ENCODE peak calls at places on chromosomes 4 and X, in nine cellular contexts. D is neuronal stem cell, J is neural progenitor cell, P is SK-N-SH, N is K562, Z is PC-3, Y is mesenchymal stem cell, C is HepG2, G is GM23248. E is an unnamed sample.

GRCh38 chr4:75643651-75644050 is 13.3 kb upstream of the CDKL2 start:
- DNase-seq in C (no peak), Z (no peak), Y (no peak), N (no peak), J (no peak), D (no peak), P (no peak), G (no peak), E (no peak)

GRCh38 chr4:142379277-142380051 is 466.6 kb downstream of the INPP4B start:
- DNase-seq in C (no peak), Y (peak), G (peak), P (no peak), D (no peak), J (no peak), Z (peak), N (no peak), E (peak)

GRCh38 chrX:52217494-52218160 is 32.9 kb downstream of the MAGED4 start:
- DNase-seq in C (peak), D (no peak), J (peak), Z (no peak), P (no peak), G (no peak), Y (no peak), N (no peak), E (no peak)

GRCh38 chr4:25172964-25173917 is 13.0 kb upstream of the SEPSECS start:
- DNase-seq in Z (peak), G (peak), N (peak), D (no peak), C (no peak), P (no peak), Y (peak), J (no peak), E (peak)

GRCh38 chrX:123121241-123121640 is 62.8 kb upstream of the GRIA3 start:
- DNase-seq in C (no peak), N (no peak), P (no peak), D (no peak), Z (no peak), G (peak), J (no peak), Y (no peak), E (no peak)

GRCh38 chr4:48375651-48376291 is 34.4 kb downstream of the SLAIN2 start:
- DNase-seq in Z (peak), D (no peak), G (peak), C (peak), Y (peak), N (no peak), P (no peak), J (no peak), E (peak)

GRCh38 chr4:54658321-54659093 is 750 bp downstream of the KIT start:
- DNase-seq in D (peak), Y (peak), P (peak), J (peak), N (peak), G (peak), Z (peak), C (peak), E (peak)

GRCh38 chrX:44675364-44676024 is 132.8 kb upstream of the FUNDC1 start:
- DNase-seq in Y (peak), N (peak), G (peak), Z (peak), P (peak), C (no peak), J (no peak), D (no peak), E (peak)

GRCh38 chr4:4853921-4854648 is 5.4 kb upstream of the MSX1 start:
- DNase-seq in J (no peak), G (no peak), Y (no peak), P (no peak), Z (no peak), N (no peak), C (no peak), D (no peak), E (no peak)

GRCh38 chrX:17032351-17032750 is 85.9 kb downstream of the REPS2 start:
- DNase-seq in G (peak), C (no peak), Z (peak), D (no peak), Y (no peak), N (no peak), P (no peak), J (no peak), E (peak)

GRCh38 chr4:139282375-139283075 is 2.5 kb upstream of the MGARP start:
- DNase-seq in Y (peak), D (no peak), G (peak), Z (no peak), P (no peak), C (no peak), N (no peak), J (no peak), E (no peak)

GRCh38 chrX:15946783-15947550 is 92.4 kb upstream of the AP1S2 start:
- DNase-seq in J (no peak), N (no peak), C (no peak), D (no peak), G (peak), Z (peak), Y (peak), P (no peak), E (peak)

GRCh38 chrX:29397506-29397905 is 810.3 kb downstream of the IL1RAPL1 start:
- DNase-seq in Z (no peak), D (no peak), J (no peak), Y (peak), P (no peak), C (no peak), G (peak), N (no peak), E (peak)

GRCh38 chr4:10033191-10033881 is 12.0 kb upstream of the SLC2A9 start:
- DNase-seq in J (no peak), G (peak), N (peak), Y (peak), C (no peak), D (no peak), Z (peak), P (no peak), E (peak)

GRCh38 chr4:2651546-2651945 is 104.6 kb downstream of the TNIP2 start:
- DNase-seq in J (no peak), P (no peak), C (no peak), Z (no peak), G (no peak), Y (no peak), N (no peak), D (no peak), E (no peak)

GRCh38 chr4:73929285-73929684 is 52.5 kb downstream of the PF4 start:
- DNase-seq in Y (no peak), N (no peak), Z (no peak), G (no peak), J (no peak), P (no peak), D (no peak), C (no peak), E (no peak)

GRCh38 chr4:74109116-74109791 is 10.3 kb upstream of the CXCL2 start:
- DNase-seq in P (no peak), Y (peak), C (no peak), N (no peak), Z (peak), J (peak), G (peak), D (no peak), E (peak)

GRCh38 chrX:69285881-69286545 is 120.8 kb upstream of the PJA1 start:
- DNase-seq in J (peak), G (peak), C (no peak), N (peak), D (peak), P (peak), Z (peak), Y (peak), E (peak)

GRCh38 chr4:106369456-106370060 is 980 bp upstream of the GIMD1 start:
- DNase-seq in G (peak), Y (peak), D (peak), N (peak), J (peak), C (peak), P (peak), Z (peak), E (peak)

GRCh38 chrX:110036162-110037033 is 33.5 kb downstream of the TMEM164 start:
- DNase-seq in N (no peak), D (no peak), Y (no peak), J (no peak), C (peak), Z (no peak), G (no peak), P (no peak), E (no peak)

GRCh38 chr4:111650146-111650545 is 495.1 kb upstream of the FAM241A start:
- DNase-seq in N (no peak), G (no peak), Y (no peak), Z (no peak), C (no peak), P (no peak), D (no peak), J (no peak), E (no peak)

GRCh38 chr4:91447168-91447567 is 856.6 kb upstream of the GRID2 start:
- DNase-seq in C (no peak), J (no peak), Z (no peak), D (no peak), G (no peak), P (no peak), Y (no peak), N (no peak), E (no peak)

GRCh38 chrX:109475174-109475891 is 6.6 kb downstream of the GUCY2F start:
- DNase-seq in P (peak), D (peak), N (peak), Z (peak), J (peak), G (peak), Y (peak), C (peak), E (peak)

GRCh38 chr4:147678121-147678520 is 5.8 kb downstream of the PRMT9 start:
- DNase-seq in N (no peak), Y (no peak), G (no peak), J (no peak), Z (no peak), C (no peak), D (no peak), P (no peak), E (peak)

DNA sequence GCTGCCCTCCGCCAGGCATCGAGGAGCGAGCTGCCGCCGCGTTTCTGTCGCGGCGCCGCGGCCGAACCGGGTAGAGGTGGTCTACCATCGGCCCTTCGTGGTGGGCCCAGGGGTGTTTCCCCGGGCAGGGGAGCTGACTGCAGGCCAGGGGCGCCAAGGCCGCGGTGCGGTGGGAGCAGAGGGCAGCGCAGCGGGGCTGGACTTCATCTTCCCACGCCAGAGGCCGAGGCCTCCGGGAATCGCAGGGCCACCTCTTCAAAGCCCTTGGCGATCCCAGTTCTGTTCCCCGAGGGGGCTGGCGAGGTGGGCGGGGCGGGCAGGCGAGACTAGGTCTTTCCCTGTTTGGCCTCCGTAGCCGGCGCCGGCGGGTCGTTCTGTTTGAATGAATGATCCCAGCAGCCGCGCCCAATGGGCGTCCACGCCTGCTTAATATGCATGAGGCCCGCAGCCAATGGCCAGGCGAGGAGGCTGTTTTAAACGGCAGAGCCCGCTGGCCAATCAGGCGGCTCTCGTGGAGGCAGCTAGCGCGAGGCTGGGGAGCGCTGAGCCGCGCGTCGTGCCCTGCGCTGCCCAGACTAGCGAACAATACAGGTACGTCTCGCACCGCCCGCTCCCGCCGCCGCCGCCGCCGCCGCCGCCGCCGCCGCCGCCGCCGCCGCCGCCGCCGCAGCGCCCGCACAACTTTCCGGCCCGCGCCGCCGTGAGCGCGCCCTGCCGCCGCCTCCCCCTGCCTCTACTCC is at the start of gene HMGB3:
- DNase-seq in P (peak), C (peak), G (peak), J (peak), N (peak), Z (peak), Y (peak), D (peak), E (peak)
- H3K9ac ChIP-seq in P (peak), C (peak), G (peak), J (peak), N (peak), Z (peak), Y (peak), D (peak), E (peak)

DNA sequence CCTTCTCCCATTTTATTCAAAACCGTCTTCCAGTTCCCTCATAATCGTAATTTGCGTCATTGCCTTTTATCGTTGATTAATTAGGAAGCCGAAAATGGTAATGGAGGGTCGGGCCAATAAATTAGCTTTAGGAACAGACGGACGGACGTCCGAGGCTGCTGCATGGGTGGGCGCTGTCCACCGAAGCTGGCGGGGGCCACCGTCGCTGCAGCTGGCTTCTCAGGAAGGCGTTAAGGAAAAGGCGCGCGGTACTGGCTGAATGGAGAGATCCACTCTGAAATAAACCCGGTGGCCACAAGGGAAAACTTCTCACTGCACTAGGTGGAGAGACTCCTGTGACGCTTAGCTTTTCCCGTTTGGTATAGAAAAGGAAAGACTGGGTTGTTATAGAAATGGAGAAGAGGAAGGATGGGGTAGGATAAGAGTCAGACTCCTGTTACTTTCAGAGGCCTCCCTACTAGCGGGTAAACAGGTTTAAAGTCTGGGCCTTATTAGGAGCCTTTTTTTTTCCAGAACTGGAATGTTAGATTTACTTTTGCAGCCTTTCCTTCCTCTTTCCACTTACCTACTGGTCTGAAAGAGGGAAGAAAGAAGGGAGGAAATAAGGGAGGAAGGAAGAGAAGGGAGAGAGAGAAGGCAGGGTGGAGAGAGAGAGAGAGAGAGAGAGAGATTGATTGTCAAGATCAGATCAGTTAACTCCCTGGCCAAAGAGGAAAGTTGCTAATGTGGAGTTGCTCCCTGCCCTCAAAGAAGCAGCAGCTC is 11.3 kb upstream of the PRDM8 start:
- DNase-seq in J (peak), P (no peak), C (no peak), Z (no peak), G (peak), N (no peak), D (no peak), Y (peak), E (peak)
- H3K4me2 ChIP-seq in J (peak), P (no peak), C (no peak), Z (no peak), G (peak), N (no peak), D (no peak), Y (peak), E (peak)

GRCh38 chr4:153281476-153281875 is 63.0 kb upstream of the MND1 start:
- DNase-seq in Y (no peak), N (no peak), P (no peak), G (no peak), C (no peak), Z (no peak), D (no peak), J (no peak), E (no peak)
- H3K9ac ChIP-seq in Y (no peak), N (no peak), P (no peak), G (no peak), C (no peak), Z (no peak), D (no peak), J (no peak), E (no peak)

GRCh38 chrX:2466876-2467656 is 33.7 kb downstream of the DHRSX start:
- DNase-seq in P (no peak), Z (no peak), J (peak), D (no peak), G (no peak), N (no peak), Y (no peak), C (peak), E (no peak)
- H3K4me2 ChIP-seq in P (no peak), Z (no peak), J (no peak), D (no peak), G (no peak), N (no peak), Y (no peak), C (peak), E (no peak)

GRCh38 chr4:97142405-97142804 is 1000.9 kb downstream of the STPG2 start:
- DNase-seq in N (no peak), D (no peak), C (no peak), P (peak), G (no peak), Z (no peak), Y (no peak), J (no peak), E (no peak)
- H3K9ac ChIP-seq in N (no peak), D (no peak), C (no peak), P (no peak), G (no peak), Z (no peak), Y (no peak), J (no peak), E (no peak)

DNA sequence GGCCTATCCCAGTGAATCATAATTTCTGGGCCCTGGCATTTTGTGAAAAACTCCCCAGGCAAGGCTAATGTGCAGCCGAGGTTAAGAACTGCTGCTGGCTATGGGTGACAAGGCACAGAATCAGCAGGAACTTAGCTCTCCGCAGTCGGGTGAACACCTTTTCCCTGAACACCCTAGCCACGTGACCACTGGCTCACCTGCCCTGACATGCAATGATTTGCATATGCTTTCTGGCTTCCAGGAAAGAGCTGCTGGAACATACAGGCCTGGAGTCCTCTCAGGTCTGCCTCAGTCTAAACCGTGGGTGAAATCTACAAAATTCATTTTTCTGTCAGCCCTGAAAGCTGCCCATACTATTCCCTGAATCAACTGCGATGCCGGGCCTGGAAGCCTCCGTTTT is 56.6 kb downstream of the ZNF827 start:
- DNase-seq in J (no peak), C (no peak), Z (no peak), N (no peak), D (no peak), P (no peak), G (no peak), Y (no peak), E (no peak)
- H3K4me2 ChIP-seq in J (no peak), C (no peak), Z (no peak), N (no peak), D (no peak), P (no peak), G (no peak), Y (no peak), E (no peak)

GRCh38 chr4:7192252-7193039 is at the start of gene SORCS2:
- DNase-seq in D (peak), G (peak), Y (peak), C (peak), N (peak), P (peak), J (peak), Z (peak), E (peak)
- H3K9ac ChIP-seq in D (peak), G (peak), Y (peak), C (no peak), N (no peak), P (no peak), J (peak), Z (peak), E (no peak)